ENCODE peak calls at places on chromosomes 3 and 15, in seven cellular contexts. G is SK-N-SH, X is HCT116, S is HepG2, F is K562, V is GM12878, H is H1. O is an unnamed sample.

GRCh38 chr3:101061312-101061711 is 68.1 kb upstream of the ABI3BP start:
- DNase-seq in G (no peak), X (no peak), S (no peak), F (no peak), V (no peak), H (no peak), O (no peak)

GRCh38 chr3:13016083-13016725 is 57.0 kb downstream of the IQSEC1 start:
- DNase-seq in G (no peak), X (no peak), S (no peak), F (no peak), V (peak; percentile 70), H (no peak), O (no peak)

GRCh38 chr3:65385805-65386204 is 652.9 kb downstream of the MAGI1 start:
- DNase-seq in G (no peak), X (no peak), S (no peak), F (no peak), V (no peak), H (no peak), O (no peak)

GRCh38 chr15:66739287-66739686 is 37.3 kb downstream of the SMAD6 start:
- DNase-seq in G (no peak), X (no peak), S (no peak), F (no peak), V (no peak), H (no peak), O (no peak)

GRCh38 chr3:176987901-176988300 is 209.4 kb downstream of the TBL1XR1 start:
- DNase-seq in G (no peak), X (no peak), S (no peak), F (no peak), V (no peak), H (no peak), O (no peak)

GRCh38 chr3:166743463-166744134 is 636.5 kb downstream of the ZBBX start:
- DNase-seq in G (no peak), X (no peak), S (no peak), F (no peak), V (no peak), H (no peak), O (no peak)

GRCh38 chr3:128270559-128271492 is 117.5 kb downstream of the EEFSEC start:
- DNase-seq in G (peak; percentile 51), X (no peak), S (no peak), F (no peak), V (no peak), H (no peak), O (no peak)

GRCh38 chr3:73653877-73654276 is 29.1 kb upstream of the PDZRN3 start:
- DNase-seq in G (no peak), X (no peak), S (no peak), F (no peak), V (no peak), H (no peak), O (no peak)

GRCh38 chr3:20173844-20174410 is 12.1 kb downstream of the SGO1 start:
- DNase-seq in G (no peak), X (no peak), S (no peak), F (no peak), V (no peak), H (no peak), O (no peak)

GRCh38 chr3:53534996-53535395 is 40.6 kb downstream of the CACNA1D start:
- DNase-seq in G (peak; percentile 59), X (no peak), S (no peak), F (no peak), V (no peak), H (no peak), O (no peak)

GRCh38 chr15:86197770-86198169 is 118.1 kb downstream of the AGBL1 start:
- DNase-seq in G (no peak), X (no peak), S (no peak), F (no peak), V (no peak), H (no peak), O (no peak)

GRCh38 chr15:78353093-78353492 is 12.9 kb downstream of the CRABP1 start:
- DNase-seq in G (peak; percentile 55), X (peak; percentile 32), S (peak; percentile 22), F (peak; percentile 66), V (peak; percentile 2), H (no peak), O (no peak)

GRCh38 chr15:90184786-90185704 is 16.1 kb upstream of the SEMA4B start:
- DNase-seq in G (peak; percentile 93), X (no peak), S (peak; percentile 54), F (peak; percentile 86), V (no peak), H (no peak), O (no peak)

GRCh38 chr3:127544806-127545545 is 45.6 kb downstream of the TPRA1 start:
- DNase-seq in G (no peak), X (no peak), S (no peak), F (no peak), V (no peak), H (no peak), O (no peak)

GRCh38 chr3:42739401-42740158 is 33.5 kb downstream of the CCDC13 start:
- DNase-seq in G (no peak), X (no peak), S (peak; percentile 58), F (no peak), V (no peak), H (no peak), O (no peak)

GRCh38 chr3:184786271-184787010 is 25.5 kb upstream of the VPS8 start:
- DNase-seq in G (peak; percentile 25), X (no peak), S (no peak), F (no peak), V (no peak), H (no peak), O (no peak)

GRCh38 chr15:27673766-27674445 is 425.2 kb downstream of the OCA2 start:
- DNase-seq in G (no peak), X (no peak), S (no peak), F (no peak), V (no peak), H (no peak), O (no peak)

DNA sequence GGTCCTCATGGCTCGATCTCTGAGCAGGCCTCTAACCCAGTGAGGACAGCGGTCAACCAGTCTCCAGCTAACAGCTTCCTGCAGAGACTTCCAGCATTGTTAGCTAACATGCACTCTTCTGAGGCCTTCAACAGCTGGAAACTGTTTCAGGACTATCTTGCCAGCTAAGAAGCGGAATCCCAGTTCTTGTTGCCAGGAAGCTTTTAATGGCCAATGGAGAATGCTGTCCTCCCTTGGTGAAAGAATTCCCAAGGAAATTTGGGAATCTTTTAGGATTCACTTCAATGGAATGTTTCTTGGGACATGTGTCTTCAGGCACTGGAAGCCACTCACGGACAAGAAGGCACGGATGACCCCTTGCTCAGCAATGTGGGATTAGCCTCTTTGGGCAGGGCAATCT is 91.7 kb downstream of the CEMIP start:
- DNase-seq in G (no peak), X (no peak), S (no peak), F (no peak), V (no peak), H (no peak), O (no peak)
- TF ChIP-seq YY1 in G (no peak), X (no peak), S (no peak), F (no peak), V (no peak), H (no peak), O (no peak)

GRCh38 chr3:111726788-111727305 is 131.7 kb upstream of the ZBED2 start:
- DNase-seq in G (no peak), X (no peak), S (peak; percentile 55), F (no peak), V (no peak), H (no peak), O (no peak)
- H3K4me3 ChIP-seq in G (no peak overlapping the region), X (no peak overlapping the region), S (no peak overlapping the region), F (no peak overlapping the region), V (no peak overlapping the region), H (no peak overlapping the region), O (no peak overlapping the region)

GRCh38 chr15:41911691-41912345 is 18.0 kb upstream of the SPTBN5 start:
- DNase-seq in G (no peak), X (no peak), S (no peak), F (no peak), V (no peak), H (no peak), O (no peak)
- H3K4me1 ChIP-seq in G (no peaks in the 10 kb centered on the region), X (no peaks in the 10 kb centered on the region), S (no peaks in the 10 kb centered on the region), F (no peaks in the 10 kb centered on the region), V (peaks cover 4% of the 10 kb centered on the region), H (no peaks in the 10 kb centered on the region), O (peaks cover 2% of the 10 kb centered on the region)

DNA sequence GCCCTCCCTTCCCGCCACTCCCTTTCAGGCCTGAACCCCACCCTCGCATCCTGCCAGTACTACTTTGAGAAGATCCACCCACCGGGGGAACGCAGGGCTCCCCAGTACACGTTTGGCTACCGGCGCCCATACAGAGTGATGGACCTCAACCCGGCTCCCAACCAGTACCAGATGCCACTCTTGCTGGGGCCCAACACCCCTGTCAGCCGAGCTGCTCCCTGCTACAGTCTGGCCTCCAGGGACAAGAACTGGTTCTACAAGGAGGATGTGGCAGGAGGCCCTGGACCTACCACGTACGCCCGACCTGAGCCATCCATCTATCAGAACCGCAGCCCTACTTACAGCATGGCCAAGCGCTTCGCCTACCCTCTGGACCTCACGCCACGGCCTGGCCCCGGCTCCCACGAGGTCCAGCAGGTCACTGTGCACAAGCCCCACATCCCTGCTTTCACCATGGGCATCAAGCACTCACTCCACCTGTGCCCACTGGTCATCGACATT is 14.4 kb upstream of the CSPG4 start:
- DNase-seq in G (no peak), X (no peak), S (no peak), F (no peak), V (no peak), H (no peak), O (no peak)
- TF ChIP-seq YY1 in G (no peak), X (no peak), S (no peak), F (no peak), V (no peak), H (no peak), O (no peak)

GRCh38 chr15:88657326-88658069 is 18.7 kb downstream of the ISG20 start:
- DNase-seq in G (peak; percentile 78), X (peak; percentile 38), S (no peak), F (peak; percentile 70), V (no peak), H (no peak), O (no peak)
- H3K4me3 ChIP-seq in G (no peak overlapping the region), X (no peak overlapping the region), S (no peak overlapping the region), F (no peak overlapping the region), V (no peak overlapping the region), H (no peak overlapping the region), O (no peak overlapping the region)